ENCODE peak calls at places on chromosome 22, in five cellular contexts. Q, Y, M, C and X are unnamed samples. For H4K20me1, the result is how much of the 10 kb centered on the place peaks cover.

GRCh38 chr22:49295851-49296560 is 531.7 kb downstream of the BRD1 start:
- DNase-seq in Q (no peak), C (no peak), Y (no peak), M (no peak), X (no peak)

GRCh38 chr22:33028191-33028700 is 29.9 kb downstream of the SYN3 start:
- DNase-seq in Y (no peak), Q (no peak), C (no peak), M (no peak), X (no peak)

GRCh38 chr22:45090364-45090960 is 73.3 kb upstream of the NUP50 start:
- DNase-seq in Y (no peak), M (peak), Q (no peak), C (peak), X (no peak)

GRCh38 chr22:36383110-36383581 is 4.6 kb downstream of the MYH9 start:
- DNase-seq in M (peak), C (peak), Y (peak), Q (no peak), X (peak)

GRCh38 chr22:33472462-33473344 is 414.5 kb upstream of the SYN3 start:
- DNase-seq in Y (no peak), M (peak), C (no peak), Q (no peak), X (no peak)

GRCh38 chr22:19891350-19892248 is 36.9 kb upstream of the GNB1L start:
- DNase-seq in C (peak), M (peak), Y (peak), Q (peak), X (peak)

GRCh38 chr22:26362471-26362870 is 66.6 kb upstream of the ASPHD2 start:
- DNase-seq in C (no peak), M (peak), Q (no peak), Y (peak), X (no peak)

GRCh38 chr22:31278643-31279326 is 13.5 kb downstream of the PIK3IP1 start:
- DNase-seq in C (no peak), Q (no peak), Y (no peak), M (no peak), X (no peak)

GRCh38 chr22:45329536-45329936 is 19.8 kb downstream of the FAM118A start:
- DNase-seq in Q (no peak), C (no peak), Y (no peak), M (no peak), X (no peak)

GRCh38 chr22:37267661-37268413 is 14.5 kb upstream of the CYTH4 start:
- DNase-seq in C (no peak), Y (no peak), Q (no peak), M (peak), X (no peak)

GRCh38 chr22:43563571-43563970 is 151.8 kb downstream of the MPPED1 start:
- DNase-seq in Q (no peak), Y (no peak), C (no peak), M (no peak), X (no peak)

GRCh38 chr22:27542602-27543001 is 259.0 kb downstream of the MN1 start:
- DNase-seq in Y (no peak), M (no peak), C (no peak), Q (no peak), X (no peak)

DNA sequence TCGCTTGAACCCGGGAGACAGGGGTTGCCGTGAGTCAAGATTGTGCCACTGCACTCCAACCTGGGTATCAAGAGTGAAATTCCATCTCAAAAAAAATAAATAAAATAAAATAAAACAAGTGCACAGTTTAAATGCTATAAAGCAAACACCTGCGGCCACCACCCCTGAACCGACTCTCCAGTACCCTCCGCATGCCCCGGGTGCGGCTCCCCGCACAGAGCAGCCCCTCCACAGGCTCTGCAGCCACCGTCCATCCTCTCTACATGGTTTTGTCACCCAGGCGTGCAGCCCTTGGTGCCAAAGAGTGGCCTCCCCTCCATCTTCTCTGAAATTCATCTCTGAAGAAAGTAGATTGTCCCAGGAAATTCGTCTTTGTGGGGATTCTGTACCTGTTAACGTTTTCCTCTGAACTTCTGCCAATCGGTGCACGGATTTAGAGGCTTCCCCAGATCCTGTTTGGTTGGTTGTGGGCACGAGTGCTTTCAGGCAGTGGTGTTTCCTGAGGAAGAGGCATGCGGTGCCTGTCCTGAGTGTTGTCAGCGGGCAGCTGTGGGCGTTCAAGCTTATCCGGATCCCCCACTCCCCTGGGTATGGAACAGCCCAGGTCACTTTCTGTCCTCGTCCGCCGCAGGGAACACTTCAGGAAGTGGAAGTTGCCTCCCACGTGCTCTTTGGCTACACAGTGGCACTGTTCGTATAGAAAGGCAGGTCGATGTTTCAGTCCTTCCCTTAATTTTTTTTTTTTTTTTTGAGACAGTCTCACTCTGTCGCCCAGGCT is 4.1 kb downstream of the MIOX start:
- DNase-seq in Y (no peak), M (no peak), Q (no peak), C (no peak), X (no peak)
- H4K20me1 ChIP-seq in Y (under half), M (under half), Q (under half), C (under half), X (under half)

DNA sequence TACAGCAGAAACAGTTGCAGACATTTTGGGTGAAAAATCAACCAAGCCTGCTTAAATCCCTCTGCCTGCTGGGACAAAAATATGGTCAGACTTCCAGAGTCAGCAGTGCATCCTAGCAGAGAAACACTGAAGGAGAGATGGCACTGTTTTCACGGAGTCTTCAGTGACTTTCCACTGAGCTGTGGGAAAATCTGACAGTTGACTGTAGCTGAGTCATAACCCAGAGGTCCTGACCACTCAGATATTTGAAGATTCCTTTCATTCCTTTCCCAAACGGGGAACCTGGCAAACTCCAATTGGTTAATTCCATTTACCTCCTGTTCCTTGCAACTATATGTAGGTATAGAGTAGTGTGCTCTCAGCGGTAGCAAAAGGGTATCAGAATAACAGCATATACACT is 20.9 kb upstream of the UPB1 start:
- DNase-seq in Q (no peak), M (peak), C (peak), Y (peak), X (no peak)
- H3K4me2 ChIP-seq in Q (no peak), M (peak), C (peak), Y (peak), X (no peak)

GRCh38 chr22:21582801-21583740 is 15.6 kb downstream of the UBE2L3 start:
- DNase-seq in M (no peak), Y (no peak), Q (no peak), C (no peak), X (no peak)
- H4K20me1 ChIP-seq in M (half or more), Y (under half), Q (under half), C (half or more), X (half or more)

GRCh38 chr22:24325105-24325757 is 54.6 kb downstream of the SPECC1L start:
- DNase-seq in M (peak), Q (peak), C (peak), Y (peak), X (peak)
- H3K4me2 ChIP-seq in M (no peak), Q (no peak), C (no peak), Y (no peak), X (peak)